ENCODE peak calls at places on chromosomes 3 and 15, in ten cellular contexts. One of them, this sample, is unnamed.

GRCh38 chr3:194939532-194939909 is 253.8 kb downstream of the FAM43A start:
- DNase-seq in cardiac muscle cell: no peak
- DNase-seq in lower lobe of right lung: no peak
- DNase-seq in fibroblast of lung: no peak
- DNase-seq in left ventricle myocardium inferior: no peak
- DNase-seq in CD8-positive, alpha-beta memory T cell: no peak
- DNase-seq in heart right ventricle: no peak
- DNase-seq in bronchial epithelial cell: no peak
- DNase-seq in sigmoid colon: no peak
- DNase-seq in CD4-positive, alpha-beta memory T cell: no peak
- DNase-seq in this sample: no peak

GRCh38 chr3:135237371-135237770 is 442.3 kb downstream of the EPHB1 start:
- DNase-seq in cardiac muscle cell: no peak
- DNase-seq in lower lobe of right lung: no peak
- DNase-seq in fibroblast of lung: no peak
- DNase-seq in left ventricle myocardium inferior: no peak
- DNase-seq in CD8-positive, alpha-beta memory T cell: no peak
- DNase-seq in heart right ventricle: no peak
- DNase-seq in bronchial epithelial cell: no peak
- DNase-seq in sigmoid colon: no peak
- DNase-seq in CD4-positive, alpha-beta memory T cell: no peak
- DNase-seq in this sample: no peak

GRCh38 chr3:22996926-22997600 is 206.1 kb upstream of the UBE2E2 start:
- DNase-seq in cardiac muscle cell: no peak
- DNase-seq in lower lobe of right lung: no peak
- DNase-seq in fibroblast of lung: no peak
- DNase-seq in left ventricle myocardium inferior: no peak
- DNase-seq in CD8-positive, alpha-beta memory T cell: no peak
- DNase-seq in heart right ventricle: no peak
- DNase-seq in bronchial epithelial cell: no peak
- DNase-seq in sigmoid colon: no peak
- DNase-seq in CD4-positive, alpha-beta memory T cell: no peak
- DNase-seq in this sample: no peak

GRCh38 chr3:195147649-195148121 is 123.3 kb downstream of the XXYLT1 start:
- DNase-seq in cardiac muscle cell: no peak
- DNase-seq in lower lobe of right lung: peak; percentile 71
- DNase-seq in fibroblast of lung: peak; percentile 75
- DNase-seq in left ventricle myocardium inferior: peak; percentile 57
- DNase-seq in CD8-positive, alpha-beta memory T cell: peak; percentile 12
- DNase-seq in heart right ventricle: peak; percentile 55
- DNase-seq in bronchial epithelial cell: no peak
- DNase-seq in sigmoid colon: peak; percentile 88
- DNase-seq in CD4-positive, alpha-beta memory T cell: peak; percentile 22
- DNase-seq in this sample: peak; percentile 75

GRCh38 chr3:8838239-8838638 is 68.8 kb upstream of the OXTR start:
- DNase-seq in cardiac muscle cell: no peak
- DNase-seq in lower lobe of right lung: no peak
- DNase-seq in fibroblast of lung: no peak
- DNase-seq in left ventricle myocardium inferior: no peak
- DNase-seq in CD8-positive, alpha-beta memory T cell: no peak
- DNase-seq in heart right ventricle: no peak
- DNase-seq in bronchial epithelial cell: no peak
- DNase-seq in sigmoid colon: no peak
- DNase-seq in CD4-positive, alpha-beta memory T cell: no peak
- DNase-seq in this sample: no peak

GRCh38 chr3:151096697-151097096 is 11.2 kb downstream of the MED12L start:
- DNase-seq in cardiac muscle cell: peak; percentile 24
- DNase-seq in lower lobe of right lung: no peak
- DNase-seq in fibroblast of lung: no peak
- DNase-seq in left ventricle myocardium inferior: no peak
- DNase-seq in CD8-positive, alpha-beta memory T cell: no peak
- DNase-seq in heart right ventricle: no peak
- DNase-seq in bronchial epithelial cell: no peak
- DNase-seq in sigmoid colon: no peak
- DNase-seq in CD4-positive, alpha-beta memory T cell: no peak
- DNase-seq in this sample: no peak

GRCh38 chr3:62818347-62818746 is 56.9 kb downstream of the CADPS start:
- DNase-seq in cardiac muscle cell: no peak
- DNase-seq in lower lobe of right lung: no peak
- DNase-seq in fibroblast of lung: no peak
- DNase-seq in left ventricle myocardium inferior: no peak
- DNase-seq in CD8-positive, alpha-beta memory T cell: no peak
- DNase-seq in heart right ventricle: no peak
- DNase-seq in bronchial epithelial cell: no peak
- DNase-seq in sigmoid colon: no peak
- DNase-seq in CD4-positive, alpha-beta memory T cell: no peak
- DNase-seq in this sample: peak; percentile 17

GRCh38 chr3:124774305-124774673 is 44.0 kb downstream of the UMPS start:
- DNase-seq in cardiac muscle cell: peak; percentile 66
- DNase-seq in lower lobe of right lung: no peak
- DNase-seq in fibroblast of lung: peak; percentile 43
- DNase-seq in left ventricle myocardium inferior: peak; percentile 50
- DNase-seq in CD8-positive, alpha-beta memory T cell: no peak
- DNase-seq in heart right ventricle: peak; percentile 51
- DNase-seq in bronchial epithelial cell: no peak
- DNase-seq in sigmoid colon: no peak
- DNase-seq in CD4-positive, alpha-beta memory T cell: no peak
- DNase-seq in this sample: no peak

GRCh38 chr3:133125171-133125570 is 87.0 kb downstream of the TMEM108 start:
- DNase-seq in cardiac muscle cell: no peak
- DNase-seq in lower lobe of right lung: no peak
- DNase-seq in fibroblast of lung: no peak
- DNase-seq in left ventricle myocardium inferior: no peak
- DNase-seq in CD8-positive, alpha-beta memory T cell: no peak
- DNase-seq in heart right ventricle: no peak
- DNase-seq in bronchial epithelial cell: no peak
- DNase-seq in sigmoid colon: no peak
- DNase-seq in CD4-positive, alpha-beta memory T cell: no peak
- DNase-seq in this sample: no peak

GRCh38 chr3:85935171-85935570 is 976.4 kb downstream of the CADM2 start:
- DNase-seq in cardiac muscle cell: no peak
- DNase-seq in lower lobe of right lung: no peak
- DNase-seq in fibroblast of lung: no peak
- DNase-seq in left ventricle myocardium inferior: no peak
- DNase-seq in CD8-positive, alpha-beta memory T cell: no peak
- DNase-seq in heart right ventricle: no peak
- DNase-seq in bronchial epithelial cell: no peak
- DNase-seq in sigmoid colon: no peak
- DNase-seq in CD4-positive, alpha-beta memory T cell: no peak
- DNase-seq in this sample: no peak

GRCh38 chr15:100778831-100779288 is 100.8 kb upstream of the ALDH1A3 start:
- DNase-seq in cardiac muscle cell: no peak
- DNase-seq in lower lobe of right lung: no peak
- DNase-seq in fibroblast of lung: no peak
- DNase-seq in left ventricle myocardium inferior: no peak
- DNase-seq in CD8-positive, alpha-beta memory T cell: no peak
- DNase-seq in heart right ventricle: no peak
- DNase-seq in bronchial epithelial cell: no peak
- DNase-seq in sigmoid colon: peak; percentile 57
- DNase-seq in CD4-positive, alpha-beta memory T cell: no peak
- DNase-seq in this sample: no peak

GRCh38 chr15:85485956-85486567 is 105.7 kb downstream of the AKAP13 start:
- DNase-seq in cardiac muscle cell: peak; percentile 69
- DNase-seq in lower lobe of right lung: no peak
- DNase-seq in fibroblast of lung: peak; percentile 82
- DNase-seq in left ventricle myocardium inferior: no peak
- DNase-seq in CD8-positive, alpha-beta memory T cell: peak; percentile 56
- DNase-seq in heart right ventricle: no peak
- DNase-seq in bronchial epithelial cell: peak; percentile 81
- DNase-seq in sigmoid colon: no peak
- DNase-seq in CD4-positive, alpha-beta memory T cell: peak; percentile 70
- DNase-seq in this sample: peak; percentile 33

GRCh38 chr3:194976049-194976451 is 290.4 kb downstream of the FAM43A start:
- DNase-seq in cardiac muscle cell: no peak
- DNase-seq in lower lobe of right lung: peak; percentile 69
- DNase-seq in fibroblast of lung: no peak
- DNase-seq in left ventricle myocardium inferior: no peak
- DNase-seq in CD8-positive, alpha-beta memory T cell: no peak
- DNase-seq in heart right ventricle: no peak
- DNase-seq in bronchial epithelial cell: no peak
- DNase-seq in sigmoid colon: no peak
- DNase-seq in CD4-positive, alpha-beta memory T cell: no peak
- DNase-seq in this sample: no peak

GRCh38 chr3:141412936-141413354 is 44.6 kb downstream of the ZBTB38 start:
- DNase-seq in cardiac muscle cell: no peak
- DNase-seq in lower lobe of right lung: peak; percentile 89
- DNase-seq in fibroblast of lung: peak; percentile 94
- DNase-seq in left ventricle myocardium inferior: peak; percentile 93
- DNase-seq in CD8-positive, alpha-beta memory T cell: no peak
- DNase-seq in heart right ventricle: peak; percentile 92
- DNase-seq in bronchial epithelial cell: peak; percentile 61
- DNase-seq in sigmoid colon: peak; percentile 98
- DNase-seq in CD4-positive, alpha-beta memory T cell: no peak
- DNase-seq in this sample: no peak

GRCh38 chr3:152352559-152352958 is 83.8 kb downstream of the MBNL1 start:
- DNase-seq in cardiac muscle cell: no peak
- DNase-seq in lower lobe of right lung: no peak
- DNase-seq in fibroblast of lung: no peak
- DNase-seq in left ventricle myocardium inferior: no peak
- DNase-seq in CD8-positive, alpha-beta memory T cell: no peak
- DNase-seq in heart right ventricle: no peak
- DNase-seq in bronchial epithelial cell: no peak
- DNase-seq in sigmoid colon: no peak
- DNase-seq in CD4-positive, alpha-beta memory T cell: no peak
- DNase-seq in this sample: no peak

GRCh38 chr15:69116391-69116790 is 44.0 kb upstream of the GLCE start:
- DNase-seq in cardiac muscle cell: no peak
- DNase-seq in lower lobe of right lung: no peak
- DNase-seq in fibroblast of lung: no peak
- DNase-seq in left ventricle myocardium inferior: no peak
- DNase-seq in CD8-positive, alpha-beta memory T cell: no peak
- DNase-seq in heart right ventricle: no peak
- DNase-seq in bronchial epithelial cell: no peak
- DNase-seq in sigmoid colon: no peak
- DNase-seq in CD4-positive, alpha-beta memory T cell: no peak
- DNase-seq in this sample: no peak

GRCh38 chr15:39427705-39428104 is 153.2 kb upstream of the THBS1 start:
- DNase-seq in cardiac muscle cell: peak; percentile 49
- DNase-seq in lower lobe of right lung: no peak
- DNase-seq in fibroblast of lung: no peak
- DNase-seq in left ventricle myocardium inferior: peak; percentile 25
- DNase-seq in CD8-positive, alpha-beta memory T cell: no peak
- DNase-seq in heart right ventricle: peak; percentile 28
- DNase-seq in bronchial epithelial cell: no peak
- DNase-seq in sigmoid colon: no peak
- DNase-seq in CD4-positive, alpha-beta memory T cell: no peak
- DNase-seq in this sample: no peak

GRCh38 chr3:173553635-173554280 is 156.2 kb downstream of the NLGN1 start:
- DNase-seq in cardiac muscle cell: peak; percentile 62
- DNase-seq in lower lobe of right lung: no peak
- DNase-seq in fibroblast of lung: peak; percentile 65
- DNase-seq in left ventricle myocardium inferior: no peak
- DNase-seq in CD8-positive, alpha-beta memory T cell: no peak
- DNase-seq in heart right ventricle: no peak
- DNase-seq in bronchial epithelial cell: peak; percentile 43
- DNase-seq in sigmoid colon: no peak
- DNase-seq in CD4-positive, alpha-beta memory T cell: no peak
- DNase-seq in this sample: no peak

GRCh38 chr3:48949376-48949717 is 30.7 kb downstream of the ARIH2 start:
- DNase-seq in cardiac muscle cell: no peak
- DNase-seq in lower lobe of right lung: no peak
- DNase-seq in fibroblast of lung: no peak
- DNase-seq in left ventricle myocardium inferior: no peak
- DNase-seq in CD8-positive, alpha-beta memory T cell: no peak
- DNase-seq in heart right ventricle: no peak
- DNase-seq in bronchial epithelial cell: peak; percentile 4
- DNase-seq in sigmoid colon: no peak
- DNase-seq in CD4-positive, alpha-beta memory T cell: no peak
- DNase-seq in this sample: no peak
- H3K27me3 ChIP-seq in cardiac muscle cell: no peaks in the 10 kb centered on the region
- H3K27me3 ChIP-seq in lower lobe of right lung: no peaks in the 10 kb centered on the region
- H3K27me3 ChIP-seq in fibroblast of lung: no peaks in the 10 kb centered on the region
- H3K27me3 ChIP-seq in left ventricle myocardium inferior: no peaks in the 10 kb centered on the region
- H3K27me3 ChIP-seq in CD8-positive, alpha-beta memory T cell: no peaks in the 10 kb centered on the region
- H3K27me3 ChIP-seq in heart right ventricle: no peaks in the 10 kb centered on the region
- H3K27me3 ChIP-seq in bronchial epithelial cell: no peaks in the 10 kb centered on the region
- H3K27me3 ChIP-seq in sigmoid colon: no peaks in the 10 kb centered on the region
- H3K27me3 ChIP-seq in CD4-positive, alpha-beta memory T cell: no peaks in the 10 kb centered on the region
- H3K27me3 ChIP-seq in this sample: no peaks in the 10 kb centered on the region

DNA sequence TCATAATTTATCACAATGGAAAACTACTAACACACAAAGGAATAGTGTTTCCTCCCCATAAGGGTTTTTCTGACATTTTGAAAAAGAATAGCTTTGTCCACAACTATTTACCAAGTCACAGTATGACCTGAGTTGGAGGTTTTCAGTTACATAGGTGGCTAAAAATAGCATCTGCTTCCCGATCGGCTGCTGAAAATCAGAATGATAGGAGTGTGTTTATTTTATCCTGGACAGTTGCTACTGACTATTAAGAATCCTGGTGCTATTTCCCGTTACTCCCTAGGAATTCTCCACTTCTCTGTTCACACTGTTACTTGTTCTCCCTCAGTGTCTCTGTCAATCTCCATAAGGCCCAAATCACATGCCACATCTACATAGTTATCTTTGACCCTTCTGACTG is 353.9 kb upstream of the RARB start:
- DNase-seq in cardiac muscle cell: no peak
- DNase-seq in lower lobe of right lung: no peak
- DNase-seq in fibroblast of lung: no peak
- DNase-seq in left ventricle myocardium inferior: no peak
- DNase-seq in CD8-positive, alpha-beta memory T cell: no peak
- DNase-seq in heart right ventricle: no peak
- DNase-seq in bronchial epithelial cell: no peak
- DNase-seq in sigmoid colon: no peak
- DNase-seq in CD4-positive, alpha-beta memory T cell: no peak
- DNase-seq in this sample: no peak
- H3K36me3 ChIP-seq in cardiac muscle cell: no peaks in the 10 kb centered on the region
- H3K36me3 ChIP-seq in lower lobe of right lung: no peaks in the 10 kb centered on the region
- H3K36me3 ChIP-seq in fibroblast of lung: no peaks in the 10 kb centered on the region
- H3K36me3 ChIP-seq in left ventricle myocardium inferior: no peaks in the 10 kb centered on the region
- H3K36me3 ChIP-seq in CD8-positive, alpha-beta memory T cell: no peaks in the 10 kb centered on the region
- H3K36me3 ChIP-seq in heart right ventricle: no peaks in the 10 kb centered on the region
- H3K36me3 ChIP-seq in bronchial epithelial cell: no peaks in the 10 kb centered on the region
- H3K36me3 ChIP-seq in sigmoid colon: no peaks in the 10 kb centered on the region
- H3K36me3 ChIP-seq in CD4-positive, alpha-beta memory T cell: no peaks in the 10 kb centered on the region
- H3K36me3 ChIP-seq in this sample: no peaks in the 10 kb centered on the region

GRCh38 chr3:13684854-13685253 is 135.9 kb downstream of the FBLN2 start:
- DNase-seq in cardiac muscle cell: no peak
- DNase-seq in lower lobe of right lung: no peak
- DNase-seq in fibroblast of lung: no peak
- DNase-seq in left ventricle myocardium inferior: no peak
- DNase-seq in CD8-positive, alpha-beta memory T cell: no peak
- DNase-seq in heart right ventricle: no peak
- DNase-seq in bronchial epithelial cell: no peak
- DNase-seq in sigmoid colon: no peak
- DNase-seq in CD4-positive, alpha-beta memory T cell: no peak
- DNase-seq in this sample: no peak
- H3K27me3 ChIP-seq in cardiac muscle cell: no peaks in the 10 kb centered on the region
- H3K27me3 ChIP-seq in lower lobe of right lung: peaks cover 5% of the 10 kb centered on the region
- H3K27me3 ChIP-seq in fibroblast of lung: no peaks in the 10 kb centered on the region
- H3K27me3 ChIP-seq in left ventricle myocardium inferior: peaks cover 97% of the 10 kb centered on the region
- H3K27me3 ChIP-seq in CD8-positive, alpha-beta memory T cell: no peaks in the 10 kb centered on the region
- H3K27me3 ChIP-seq in heart right ventricle: no peaks in the 10 kb centered on the region
- H3K27me3 ChIP-seq in bronchial epithelial cell: peaks cover 11% of the 10 kb centered on the region
- H3K27me3 ChIP-seq in sigmoid colon: peaks cover 6% of the 10 kb centered on the region
- H3K27me3 ChIP-seq in CD4-positive, alpha-beta memory T cell: no peaks in the 10 kb centered on the region
- H3K27me3 ChIP-seq in this sample: peaks cover 1% of the 10 kb centered on the region

DNA sequence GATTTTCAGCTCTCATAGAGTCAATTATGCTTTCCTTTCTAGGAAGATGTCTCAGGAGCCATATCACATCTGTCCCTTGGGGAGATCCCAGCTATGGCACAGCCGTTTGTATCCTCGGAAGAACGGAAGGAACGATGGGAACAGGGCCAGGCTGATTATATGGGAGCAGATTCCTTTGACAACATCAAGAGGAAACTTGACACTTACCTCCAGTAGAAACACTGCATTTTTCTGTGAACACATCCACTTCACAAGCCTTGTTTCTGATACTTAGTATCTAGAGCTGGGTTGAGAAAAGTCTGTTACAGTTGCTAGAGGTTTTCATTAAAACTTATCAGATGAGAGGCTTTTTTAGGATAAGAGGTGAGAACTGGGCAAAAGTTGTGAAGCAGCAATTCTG is 35.4 kb downstream of the GYG1 start:
- DNase-seq in cardiac muscle cell: no peak
- DNase-seq in lower lobe of right lung: no peak
- DNase-seq in fibroblast of lung: no peak
- DNase-seq in left ventricle myocardium inferior: no peak
- DNase-seq in CD8-positive, alpha-beta memory T cell: no peak
- DNase-seq in heart right ventricle: no peak
- DNase-seq in bronchial epithelial cell: no peak
- DNase-seq in sigmoid colon: no peak
- DNase-seq in CD4-positive, alpha-beta memory T cell: no peak
- DNase-seq in this sample: no peak
- H3K36me3 ChIP-seq in cardiac muscle cell: peaks cover 16% of the 10 kb centered on the region
- H3K36me3 ChIP-seq in lower lobe of right lung: peaks cover 84% of the 10 kb centered on the region
- H3K36me3 ChIP-seq in fibroblast of lung: peaks cover 2% of the 10 kb centered on the region
- H3K36me3 ChIP-seq in left ventricle myocardium inferior: peaks cover 84% of the 10 kb centered on the region
- H3K36me3 ChIP-seq in CD8-positive, alpha-beta memory T cell: peaks cover 12% of the 10 kb centered on the region
- H3K36me3 ChIP-seq in heart right ventricle: peaks cover 100% of the 10 kb centered on the region
- H3K36me3 ChIP-seq in bronchial epithelial cell: no peaks in the 10 kb centered on the region
- H3K36me3 ChIP-seq in sigmoid colon: peaks cover 39% of the 10 kb centered on the region
- H3K36me3 ChIP-seq in CD4-positive, alpha-beta memory T cell: peaks cover 28% of the 10 kb centered on the region
- H3K36me3 ChIP-seq in this sample: peaks cover 8% of the 10 kb centered on the region

This sample was measured in GM06990.